ENCODE peak calls at places on chromosomes 5 and 9, in six cellular contexts. I, O, J, F, Q and G are unnamed samples.

GRCh38 chr5:1561402-1561929 is 37.7 kb upstream of the LPCAT1 start:
- DNase-seq in Q (no peak), I (no peak), F (no peak), J (no peak), O (no peak), G (no peak)

GRCh38 chr9:130062750-130063149 is 9.0 kb downstream of the GPR107 start:
- DNase-seq in J (no peak), O (no peak), Q (no peak), F (no peak), I (no peak), G (no peak)

GRCh38 chr9:118962426-118962825 is 406.8 kb downstream of the BRINP1 start:
- DNase-seq in F (no peak), Q (no peak), O (no peak), I (no peak), J (no peak), G (peak; percentile 25)

GRCh38 chr5:140175367-140176027 is 509 bp downstream of the CYSTM1 start:
- DNase-seq in I (peak; percentile 87), Q (peak; percentile 56), J (peak; percentile 56), F (peak; percentile 56), O (peak; percentile 52), G (peak; percentile 90)

GRCh38 chr9:134438204-134438788 is 112.0 kb downstream of the RXRA start:
- DNase-seq in I (peak; percentile 22), O (peak; percentile 32), J (no peak), Q (no peak), F (no peak), G (no peak)

GRCh38 chr9:8816361-8816760 is 1016.8 kb upstream of the DMAC1 start:
- DNase-seq in I (peak; percentile 71), J (no peak), Q (no peak), O (no peak), F (no peak), G (no peak)

GRCh38 chr9:16252631-16253030 is 617.8 kb downstream of the BNC2 start:
- DNase-seq in J (peak; percentile 18), O (no peak), I (peak; percentile 71), F (no peak), Q (no peak), G (no peak)

GRCh38 chr9:123399803-123400378 is 43.9 kb downstream of the CRB2 start:
- DNase-seq in Q (no peak), O (no peak), F (no peak), I (peak; percentile 50), J (peak; percentile 10), G (peak; percentile 20)

GRCh38 chr9:133031496-133031911 is 707 bp downstream of the GTF3C5 start:
- DNase-seq in I (peak; percentile 25), Q (no peak), O (no peak), F (no peak), J (peak; percentile 39), G (peak; percentile 20)

GRCh38 chr9:116959775-116960174 is 272.7 kb downstream of the TRIM32 start:
- DNase-seq in I (peak; percentile 90), Q (peak; percentile 3), O (no peak), F (peak; percentile 18), J (no peak), G (peak; percentile 13)

GRCh38 chr9:87464110-87464991 is 33.3 kb upstream of the DAPK1 start:
- DNase-seq in I (no peak), Q (peak; percentile 24), O (no peak), J (no peak), F (no peak), G (peak; percentile 57)

GRCh38 chr5:150001660-150002493 is 1.3 kb downstream of the HMGXB3 start:
- DNase-seq in I (peak; percentile 75), F (peak; percentile 75), O (peak; percentile 77), J (peak; percentile 84), Q (peak; percentile 78), G (peak; percentile 89)

GRCh38 chr5:34487202-34487879 is 168.8 kb upstream of the RAI14 start:
- DNase-seq in I (no peak), J (peak; percentile 94), F (peak; percentile 97), O (peak; percentile 95), Q (peak; percentile 94), G (peak; percentile 94)

GRCh38 chr9:128703616-128704355 is 1.5 kb downstream of the PKN3 start:
- DNase-seq in F (no peak), J (no peak), Q (no peak), I (no peak), O (no peak), G (no peak)

GRCh38 chr9:125495137-125496119 is 211.6 kb downstream of the MAPKAP1 start:
- DNase-seq in Q (no peak), I (no peak), O (no peak), J (peak; percentile 79), F (no peak), G (peak; percentile 9)

GRCh38 chr5:113606298-113607134 is 93.0 kb downstream of the YTHDC2 start:
- DNase-seq in Q (peak; percentile 67), J (peak; percentile 78), O (peak; percentile 61), F (peak; percentile 56), I (peak; percentile 81), G (peak; percentile 73)

GRCh38 chr5:61277190-61277589 is 54.9 kb upstream of the ZSWIM6 start:
- DNase-seq in O (peak; percentile 18), I (peak; percentile 55), J (no peak), F (peak; percentile 64), Q (peak; percentile 61), G (peak; percentile 46)

GRCh38 chr5:33842456-33842855 is 49.3 kb downstream of the ADAMTS12 start:
- DNase-seq in Q (no peak), J (no peak), I (no peak), F (no peak), O (no peak), G (no peak)

GRCh38 chr5:83927140-83927733 is 206.6 kb upstream of the HAPLN1 start:
- DNase-seq in Q (peak; percentile 70), I (peak; percentile 82), O (peak; percentile 41), F (peak; percentile 64), J (peak; percentile 79), G (peak; percentile 69)

GRCh38 chr5:113331201-113331551 is 103.6 kb downstream of the TSSK1B start:
- DNase-seq in I (no peak), J (peak; percentile 29), O (no peak), F (peak; percentile 68), Q (peak; percentile 56), G (peak; percentile 81)

GRCh38 chr5:177111720-177112394 is 21.7 kb upstream of the NSD1 start:
- DNase-seq in F (peak; percentile 30), O (peak; percentile 67), Q (peak; percentile 44), I (peak; percentile 86), J (peak; percentile 65), G (peak; percentile 44)

GRCh38 chr5:95843733-95844223 is 21.3 kb upstream of the GLRX start:
- DNase-seq in F (no peak), I (no peak), Q (peak; percentile 79), O (no peak), J (no peak), G (peak; percentile 56)

GRCh38 chr9:94948567-94949235 is 222.2 kb downstream of the AOPEP start:
- DNase-seq in F (peak; percentile 40), Q (no peak), J (no peak), O (no peak), I (no peak), G (peak; percentile 75)

DNA sequence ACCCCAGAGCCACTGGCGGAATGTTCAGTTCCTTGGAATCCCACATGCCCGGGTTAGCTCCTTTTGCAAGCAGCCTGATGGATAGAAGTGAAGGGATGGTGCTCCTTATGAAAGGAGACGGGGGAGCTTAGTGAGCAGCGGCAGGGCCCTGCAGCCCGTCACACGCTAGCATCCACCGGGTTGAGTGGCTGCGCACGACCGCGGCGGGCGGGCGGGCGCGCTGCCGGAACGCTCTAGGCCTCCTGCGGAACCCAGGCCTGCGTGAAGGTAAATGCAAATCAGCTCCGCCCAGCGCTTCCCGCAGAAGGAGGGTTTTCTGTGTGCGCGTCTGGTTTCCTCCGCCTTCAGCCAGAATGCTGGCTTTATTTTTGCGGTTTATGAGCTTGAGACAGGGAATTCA is 19.8 kb downstream of the IL12B start:
- DNase-seq in J (peak; percentile 32), O (no peak), I (peak; percentile 72), F (no peak), Q (no peak), G (no peak)
- H2AFZ ChIP-seq in J (peak overlapping the region; percentile 77), O (no peak overlapping the region), I (peak overlapping the region; percentile 33), F (peak overlapping the region; percentile 84), Q (peak overlapping the region; percentile 15), G (no peak overlapping the region)

DNA sequence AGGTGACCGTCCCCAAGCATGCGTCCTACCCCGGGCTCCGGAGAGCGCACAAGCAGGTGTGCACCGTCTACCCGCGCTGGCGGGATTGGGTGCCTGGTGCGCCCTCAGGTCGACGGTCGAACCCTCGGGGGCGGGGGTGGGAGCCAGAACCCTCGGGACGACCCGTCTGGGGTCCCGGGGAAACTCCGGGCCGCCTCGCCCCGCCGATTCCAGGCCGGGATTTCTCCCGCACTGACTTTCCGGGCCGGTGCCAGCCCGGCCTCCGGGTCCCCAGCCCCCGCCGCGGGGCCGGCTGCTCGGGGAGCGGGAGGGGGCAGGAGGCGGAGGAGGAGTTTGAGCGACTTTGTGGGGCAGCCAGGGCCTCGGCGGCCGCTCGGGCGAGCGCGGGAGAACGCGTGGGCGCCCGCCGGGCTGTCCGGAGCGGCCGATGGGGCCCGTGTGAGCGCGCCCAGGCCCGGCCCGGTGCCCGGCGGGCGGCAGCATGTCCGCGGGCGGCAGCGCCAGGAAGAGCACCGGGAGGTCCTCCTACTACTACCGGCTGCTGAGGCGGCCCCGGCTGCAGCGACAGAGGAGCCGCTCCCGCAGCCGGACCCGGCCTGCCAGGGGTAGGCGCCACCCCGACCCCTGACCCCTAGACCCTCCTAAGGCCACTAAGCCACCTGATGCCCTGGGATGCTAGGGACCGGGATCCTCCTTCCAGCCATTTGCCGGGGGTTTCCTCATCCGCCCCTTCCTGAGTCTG is at the start of gene DAB2IP:
- DNase-seq in Q (peak; percentile 29), I (peak; percentile 94), O (no peak), F (peak; percentile 39), J (peak; percentile 52), G (peak; percentile 69)
- H3K27me3 ChIP-seq in Q (peaks cover 37% of the 10 kb centered on the region), I (no peaks in the 10 kb centered on the region), O (peaks cover 11% of the 10 kb centered on the region), F (peaks cover 13% of the 10 kb centered on the region), J (no peaks in the 10 kb centered on the region), G (peaks cover 16% of the 10 kb centered on the region)

DNA sequence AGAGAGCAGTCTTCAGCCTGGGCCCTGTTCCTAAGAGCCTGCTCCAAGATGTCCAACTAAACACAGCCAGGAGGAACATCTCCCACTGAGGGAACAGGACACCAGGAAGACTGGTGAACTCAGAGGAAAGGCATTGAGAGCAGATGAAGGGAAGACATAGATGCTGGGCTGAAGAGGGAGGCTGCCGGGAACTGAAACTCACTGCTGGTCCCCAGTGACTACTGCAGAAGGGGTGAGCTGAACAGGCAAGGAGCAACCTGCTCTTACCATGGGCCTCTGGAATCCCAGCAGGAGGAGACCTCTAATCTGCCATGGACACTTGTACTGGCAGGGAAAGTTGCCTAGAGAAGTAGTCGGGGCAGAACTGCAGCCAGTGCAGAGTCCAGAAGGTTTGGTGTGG is 95.7 kb downstream of the TRPM3 start:
- DNase-seq in F (no peak), I (no peak), J (no peak), O (no peak), Q (no peak), G (no peak)
- H2AFZ ChIP-seq in F (no peak overlapping the region), I (no peak overlapping the region), J (no peak overlapping the region), O (no peak overlapping the region), Q (no peak overlapping the region), G (no peak overlapping the region)

GRCh38 chr5:170562166-170562565 is 58.3 kb downstream of the KCNIP1 start:
- DNase-seq in F (no peak), Q (no peak), I (no peak), O (no peak), J (no peak), G (no peak)

GRCh38 chr5:170570492-170570891 is 66.7 kb downstream of the KCNIP1 start:
- DNase-seq in Q (no peak), I (no peak), F (no peak), O (no peak), J (no peak), G (no peak)

GRCh38 chr5:170563808-170564207 is 60.0 kb downstream of the KCNIP1 start:
- DNase-seq in J (no peak), F (no peak), I (no peak), Q (no peak), O (no peak), G (no peak)

GRCh38 chr5:170569101-170569500 is 65.3 kb downstream of the KCNIP1 start:
- DNase-seq in I (no peak), O (no peak), Q (no peak), J (no peak), F (no peak), G (no peak)

GRCh38 chr5:170565077-170565476 is 61.3 kb downstream of the KCNIP1 start:
- DNase-seq in Q (no peak), J (no peak), O (no peak), I (no peak), F (no peak), G (no peak)
- H3K27me3 ChIP-seq in Q (no peaks in the 10 kb centered on the region), J (peaks cover 62% of the 10 kb centered on the region), O (peaks cover 15% of the 10 kb centered on the region), I (no peaks in the 10 kb centered on the region), F (no peaks in the 10 kb centered on the region), G (peaks cover 67% of the 10 kb centered on the region)